ENCODE peak calls at places on chromosomes 1 and 21, in five cellular contexts. M is brain microvascular endothelial cell; X is CD8-positive, alpha-beta T cell; Y is GM12864; H is adrenal gland. Q is an unnamed sample.

GRCh38 chr1:228084797-228085196 is 2.3 kb downstream of the ARF1 start:
- DNase-seq in M (no peak), X (no peak), Y (no peak), H (no peak), Q (no peak)

GRCh38 chr21:45295576-45296365 is 8.1 kb upstream of the POFUT2 start:
- DNase-seq in M (peak), X (no peak), Y (no peak), H (peak), Q (no peak)

GRCh38 chr1:111660204-111661150 is 40.9 kb downstream of the RAP1A start:
- DNase-seq in M (no peak), X (no peak), Y (peak), H (no peak), Q (no peak)

GRCh38 chr1:94819584-94819944 is 593 bp upstream of the SLC44A3 start:
- DNase-seq in M (no peak), X (no peak), Y (no peak), H (no peak), Q (no peak)

GRCh38 chr1:100643430-100644196 is 75.9 kb upstream of the VCAM1 start:
- DNase-seq in M (no peak), X (no peak), Y (no peak), H (peak), Q (no peak)

GRCh38 chr1:235918481-235918880 is 51.8 kb upstream of the LYST start:
- DNase-seq in M (no peak), X (no peak), Y (no peak), H (no peak), Q (no peak)

GRCh38 chr1:147890177-147890790 is 12.3 kb upstream of the GJA8 start:
- DNase-seq in M (peak), X (peak), Y (no peak), H (peak), Q (no peak)

GRCh38 chr1:174075245-174075692 is 53.1 kb upstream of the RC3H1 start:
- DNase-seq in M (no peak), X (no peak), Y (no peak), H (no peak), Q (no peak)

GRCh38 chr21:45525153-45525909 is 16.9 kb downstream of the SLC19A1 start:
- DNase-seq in M (no peak), X (no peak), Y (no peak), H (peak), Q (no peak)

GRCh38 chr1:17122449-17123194 is 3.4 kb upstream of the PADI2 start:
- DNase-seq in M (peak), X (no peak), Y (no peak), H (no peak), Q (no peak)

GRCh38 chr1:11337536-11338350 is 64.7 kb downstream of the UBIAD1 start:
- DNase-seq in M (peak), X (peak), Y (no peak), H (peak), Q (peak)

GRCh38 chr1:44339731-44340130 is 15.3 kb downstream of the ERI3 start:
- DNase-seq in M (no peak), X (no peak), Y (no peak), H (no peak), Q (no peak)

GRCh38 chr1:221217029-221217428 is 337.8 kb downstream of the HLX start:
- DNase-seq in M (no peak), X (no peak), Y (no peak), H (no peak), Q (no peak)

GRCh38 chr1:58431847-58432246 is 114.7 kb downstream of the OMA1 start:
- DNase-seq in M (no peak), X (no peak), Y (no peak), H (no peak), Q (no peak)

GRCh38 chr1:197021716-197022115 is 44.4 kb downstream of the CFHR5 start:
- DNase-seq in M (no peak), X (no peak), Y (no peak), H (no peak), Q (no peak)

GRCh38 chr1:224482619-224483018 is 48.0 kb upstream of the WDR26 start:
- DNase-seq in M (no peak), X (no peak), Y (no peak), H (no peak), Q (no peak)

GRCh38 chr1:116372186-116372585 is 858 bp upstream of the ATP1A1 start:
- DNase-seq in M (no peak), X (no peak), Y (no peak), H (no peak), Q (no peak)

GRCh38 chr1:201141418-201141817 is 12.9 kb downstream of the TMEM9 start:
- DNase-seq in M (no peak), X (no peak), Y (no peak), H (no peak), Q (no peak)

GRCh38 chr1:182391028-182391361 is 595 bp downstream of the GLUL start:
- DNase-seq in M (peak), X (no peak), Y (no peak), H (no peak), Q (no peak)

GRCh38 chr1:238647877-238648276 is 738.5 kb upstream of the CHRM3 start:
- DNase-seq in M (peak), X (no peak), Y (no peak), H (no peak), Q (peak)

GRCh38 chr1:227792216-227793078 is 23.0 kb upstream of the PRSS38 start:
- DNase-seq in M (no peak), X (no peak), Y (no peak), H (no peak), Q (no peak)

GRCh38 chr1:40379785-40380452 is 6.4 kb downstream of the SMAP2 start:
- DNase-seq in M (no peak), X (no peak), Y (no peak), H (no peak), Q (no peak)

GRCh38 chr1:30919025-30919881 is 10.7 kb upstream of the SDC3 start:
- DNase-seq in M (peak), X (peak), Y (no peak), H (no peak), Q (peak)

GRCh38 chr1:2429780-2430591 is 17.6 kb upstream of the PEX10 start:
- DNase-seq in M (no peak), X (no peak), Y (no peak), H (no peak), Q (no peak)

GRCh38 chr21:41426656-41427311 is 745 bp downstream of the MX1 start:
- DNase-seq in M (no peak), X (peak), Y (no peak), H (no peak), Q (no peak)

GRCh38 chr1:24266398-24266941 is 52.7 kb upstream of the GRHL3 start:
- DNase-seq in M (peak), X (no peak), Y (no peak), H (no peak), Q (peak)

GRCh38 chr1:226551299-226551698 is 2.7 kb downstream of the STUM start:
- DNase-seq in M (no peak), X (no peak), Y (no peak), H (no peak), Q (no peak)

GRCh38 chr1:198497326-198498220 is 42.9 kb downstream of the ATP6V1G3 start:
- DNase-seq in M (peak), X (no peak), Y (peak), H (no peak), Q (no peak)

GRCh38 chr1:205477759-205478247 is 22.0 kb upstream of the BLACAT1 start:
- DNase-seq in M (no peak), X (no peak), Y (no peak), H (peak), Q (peak)

GRCh38 chr1:184792450-184792969 is 37.9 kb upstream of the EDEM3 start:
- DNase-seq in M (peak), X (no peak), Y (no peak), H (peak), Q (peak)

GRCh38 chr1:41682845-41683630 is 198.6 kb upstream of the EDN2 start:
- DNase-seq in M (no peak), X (no peak), Y (no peak), H (no peak), Q (no peak)

GRCh38 chr1:51859737-51860136 is 18.8 kb downstream of the NRDC start:
- DNase-seq in M (no peak), X (no peak), Y (no peak), H (no peak), Q (no peak)

GRCh38 chr1:174021611-174022079 is 512 bp downstream of the RC3H1 start:
- DNase-seq in M (peak), X (no peak), Y (no peak), H (peak), Q (no peak)

GRCh38 chr1:68270993-68271392 is 38.7 kb upstream of the WLS start:
- DNase-seq in M (no peak), X (no peak), Y (no peak), H (no peak), Q (no peak)

GRCh38 chr1:2104621-2105427 is 54.6 kb downstream of the PRKCZ start:
- DNase-seq in M (no peak), X (no peak), Y (no peak), H (no peak), Q (no peak)

DNA sequence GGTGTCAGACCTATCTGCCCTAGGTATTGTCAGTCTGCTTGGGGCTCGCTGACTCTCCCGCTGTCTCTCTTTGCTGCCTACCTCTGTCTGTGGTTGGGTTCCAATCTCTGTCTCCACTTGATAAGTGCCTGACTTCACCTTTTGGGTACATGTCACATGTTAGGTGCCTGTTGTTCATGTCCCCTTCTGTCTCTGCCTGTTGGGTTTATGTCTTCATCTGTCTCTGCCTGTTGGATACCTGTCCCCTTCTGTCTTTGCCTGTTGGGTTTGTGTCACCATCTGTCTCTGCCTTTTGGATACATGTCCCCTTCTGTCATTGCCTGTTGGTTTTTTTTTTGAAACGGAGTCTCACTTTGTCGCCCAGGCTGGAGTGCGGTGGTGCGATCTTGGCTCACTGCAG is 14.6 kb downstream of the RPS6KA1 start:
- DNase-seq in M (no peak), X (no peak), Y (no peak), H (no peak), Q (no peak)
- H3K4me3 ChIP-seq in M (no peak), X (no peak), Y (peak), H (no peak), Q (no peak)

GRCh38 chr1:152481869-152482664 is 28.5 kb upstream of the LCE5A start:
- DNase-seq in M (no peak), X (no peak), Y (no peak), H (no peak), Q (no peak)

GRCh38 chr1:152473887-152474537 is 36.6 kb upstream of the LCE5A start:
- DNase-seq in M (no peak), X (no peak), Y (no peak), H (no peak), Q (no peak)

GRCh38 chr1:152479792-152480595 is 30.6 kb upstream of the LCE5A start:
- DNase-seq in M (no peak), X (peak), Y (no peak), H (peak), Q (no peak)
- TF ChIP-seq CTCF in M (peak), X (no peak), Y (peak), H (peak), Q (peak)

GRCh38 chr1:177525176-177525575 is 354.4 kb downstream of the BRINP2 start:
- DNase-seq in M (no peak), X (no peak), Y (no peak), H (no peak), Q (no peak)

GRCh38 chr1:177526201-177526600 is 355.4 kb downstream of the BRINP2 start:
- DNase-seq in M (no peak), X (no peak), Y (no peak), H (no peak), Q (no peak)
- H3K4me3 ChIP-seq in M (no peak), X (no peak), Y (no peak), H (no peak), Q (no peak)

GRCh38 chr1:167057297-167057688 is 32.9 kb downstream of the GPA33 start:
- DNase-seq in M (peak), X (no peak), Y (peak), H (no peak), Q (no peak)
- TF ChIP-seq CTCF in M (peak), X (no peak), Y (peak), H (peak), Q (peak)

DNA sequence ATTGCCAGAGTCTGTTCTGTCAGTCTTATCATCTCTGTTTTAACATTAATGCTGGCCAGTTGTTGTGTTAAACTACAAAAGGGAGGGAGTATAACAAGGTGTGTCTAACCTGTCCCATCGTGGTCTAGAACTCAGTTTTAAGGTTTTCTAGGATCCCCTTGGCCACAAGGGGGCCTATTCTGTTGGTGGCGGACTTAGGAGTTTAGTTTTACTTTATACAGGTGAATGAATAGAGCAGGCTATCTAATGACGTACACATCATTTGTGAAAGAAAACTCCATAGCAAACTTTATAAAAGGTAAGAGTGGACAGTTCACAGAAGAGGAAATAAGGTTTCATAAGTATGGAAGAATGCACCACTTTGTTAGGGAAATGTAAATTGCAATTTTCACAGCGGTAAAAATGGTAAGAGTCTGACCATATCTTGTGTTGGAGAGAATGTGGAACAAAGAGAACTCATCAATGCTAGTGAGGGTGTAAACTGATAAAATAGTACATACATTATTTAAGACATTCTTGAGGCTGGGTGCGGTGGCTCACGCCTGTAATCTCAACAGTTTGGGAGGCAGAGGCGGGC is 2.5 kb upstream of the ATF6 start:
- DNase-seq in M (no peak), X (peak), Y (no peak), H (no peak), Q (no peak)
- H3K4me3 ChIP-seq in M (no peak), X (no peak), Y (no peak), H (no peak), Q (no peak)

GRCh38 chr1:222813866-222814535 is 838 bp upstream of the DISP1 start:
- DNase-seq in M (peak), X (no peak), Y (no peak), H (no peak), Q (no peak)
- TF ChIP-seq CTCF in M (peak), X (no peak), Y (no peak), H (no peak), Q (no peak)

GRCh38 chr1:9871021-9871420 is 39.0 kb downstream of the CTNNBIP1 start:
- DNase-seq in M (no peak), X (no peak), Y (no peak), H (no peak), Q (no peak)
- H3K4me3 ChIP-seq in M (no peak), X (no peak), Y (no peak), H (no peak), Q (no peak)

Q was measured in HFF-Myc.